ENCODE peak calls at places on chromosomes 12 and 14, in four cellular contexts. I, C, M and Y are unnamed samples.

GRCh38 chr12:108477055-108477880 is 37.8 kb upstream of the FICD start:
- DNase-seq in I (no peak), C (no peak), M (no peak), Y (no peak)

GRCh38 chr12:85029456-85029855 is 6.6 kb downstream of the TSPAN19 start:
- DNase-seq in I (no peak), C (no peak), M (no peak), Y (no peak)

GRCh38 chr12:39912211-39912980 is 193.5 kb downstream of the SLC2A13 start:
- DNase-seq in I (peak; percentile 96), C (peak; percentile 34), M (peak; percentile 3), Y (no peak)

GRCh38 chr14:94171208-94171607 is 2.9 kb upstream of the PPP4R4 start:
- DNase-seq in I (no peak), C (no peak), M (no peak), Y (no peak)

GRCh38 chr12:118357327-118358007 is 15.2 kb downstream of the TAOK3 start:
- DNase-seq in I (no peak), C (no peak), M (no peak), Y (no peak)

GRCh38 chr12:1825382-1826102 is 5.2 kb downstream of the LRTM2 start:
- DNase-seq in I (no peak), C (no peak), M (no peak), Y (no peak)

GRCh38 chr12:32126720-32127119 is 20.1 kb downstream of the BICD1 start:
- DNase-seq in I (no peak), C (no peak), M (no peak), Y (no peak)

GRCh38 chr12:81450920-81451739 is 308.0 kb downstream of the PPFIA2 start:
- DNase-seq in I (peak; percentile 29), C (no peak), M (peak; percentile 47), Y (no peak)

GRCh38 chr14:87944987-87945604 is 47.9 kb downstream of the GALC start:
- DNase-seq in I (no peak), C (no peak), M (no peak), Y (no peak)

GRCh38 chr14:61153436-61153835 is 127.7 kb downstream of the TMEM30B start:
- DNase-seq in I (no peak), C (no peak), M (no peak), Y (no peak)

GRCh38 chr14:33484264-33484663 is 466.6 kb downstream of the EGLN3 start:
- DNase-seq in I (no peak), C (no peak), M (no peak), Y (no peak)

GRCh38 chr14:70416322-70416716 is 571 bp downstream of the SYNJ2BP start:
- DNase-seq in I (no peak), C (no peak), M (no peak), Y (no peak)

GRCh38 chr14:32933623-32933942 is 5.1 kb upstream of the NPAS3 start:
- DNase-seq in I (no peak), C (no peak), M (no peak), Y (no peak)

GRCh38 chr12:2084553-2085296 is 31.9 kb downstream of the CACNA1C start:
- DNase-seq in I (no peak), C (peak; percentile 76), M (no peak), Y (no peak)

GRCh38 chr14:51540364-51540763 is 111.3 kb upstream of the FRMD6 start:
- DNase-seq in I (no peak), C (no peak), M (no peak), Y (no peak)

GRCh38 chr12:3976351-3976938 is 103.2 kb upstream of the PARP11 start:
- DNase-seq in I (no peak), C (no peak), M (no peak), Y (no peak)

GRCh38 chr12:82691513-82691912 is 4.8 kb downstream of the TMTC2 start:
- DNase-seq in I (no peak), C (no peak), M (no peak), Y (no peak)

GRCh38 chr12:13534242-13534641 is 337.7 kb downstream of the EMP1 start:
- DNase-seq in I (no peak), C (no peak), M (no peak), Y (no peak)

GRCh38 chr14:104591506-104592291 is 12.1 kb downstream of the C14orf180 start:
- DNase-seq in I (no peak), C (peak; percentile 24), M (no peak), Y (no peak)

GRCh38 chr12:80033457-80033856 is 65.9 kb upstream of the OTOGL start:
- DNase-seq in I (no peak), C (no peak), M (no peak), Y (no peak)

GRCh38 chr12:24778486-24779304 is 170.2 kb downstream of the BCAT1 start:
- DNase-seq in I (no peak), C (no peak), M (no peak), Y (no peak)

GRCh38 chr12:79415754-79416435 is 274.9 kb downstream of the PAWR start:
- DNase-seq in I (peak; percentile 52), C (no peak), M (peak; percentile 37), Y (no peak)

GRCh38 chr12:70733385-70733784 is 96.2 kb upstream of the PTPRB start:
- DNase-seq in I (peak; percentile 29), C (no peak), M (no peak), Y (no peak)

GRCh38 chr12:133105620-133106019 is 24.5 kb downstream of the ZNF891 start:
- DNase-seq in I (no peak), C (no peak), M (no peak), Y (no peak)

GRCh38 chr14:22882529-22883190 is 362 bp upstream of the REM2 start:
- DNase-seq in I (peak; percentile 44), C (no peak), M (peak; percentile 41), Y (no peak)

GRCh38 chr12:116384629-116385485 is 107.4 kb upstream of the MED13L start:
- DNase-seq in I (no peak), C (peak; percentile 40), M (no peak), Y (no peak)

GRCh38 chr14:59085207-59085739 is 103.2 kb upstream of the DAAM1 start:
- DNase-seq in I (no peak), C (no peak), M (no peak), Y (no peak)

GRCh38 chr12:54195080-54195479 is 6.3 kb upstream of the SMUG1 start:
- DNase-seq in I (no peak), C (no peak), M (no peak), Y (no peak)

GRCh38 chr14:100304825-100305445 is 1.3 kb downstream of the SLC25A29 start:
- DNase-seq in I (peak; percentile 86), C (no peak), M (peak; percentile 97), Y (no peak)

GRCh38 chr12:101050631-101051030 is 159.4 kb downstream of the SLC5A8 start:
- DNase-seq in I (no peak), C (no peak), M (no peak), Y (no peak)

GRCh38 chr14:58884442-58884841 is 246.7 kb downstream of the DACT1 start:
- DNase-seq in I (no peak), C (no peak), M (no peak), Y (no peak)

GRCh38 chr12:113244015-113244983 is 23.0 kb downstream of the TPCN1 start:
- DNase-seq in I (peak; percentile 86), C (peak; percentile 76), M (peak; percentile 94), Y (peak; percentile 76)

GRCh38 chr12:1812650-1813302 is 7.6 kb upstream of the LRTM2 start:
- DNase-seq in I (no peak), C (peak; percentile 51), M (no peak), Y (peak; percentile 90)

GRCh38 chr12:111596985-111597730 is 2.0 kb downstream of the ATXN2 start:
- DNase-seq in I (peak; percentile 53), C (peak; percentile 63), M (peak; percentile 73), Y (peak; percentile 78)

GRCh38 chr14:20723458-20723857 is 22.2 kb upstream of the EDDM3A start:
- DNase-seq in I (no peak), C (no peak), M (no peak), Y (peak; percentile 80)

GRCh38 chr14:20343855-20344205 is 395 bp downstream of the PARP2 start:
- DNase-seq in I (no peak), C (no peak), M (no peak), Y (no peak)

GRCh38 chr14:77544571-77544970 is 46.0 kb upstream of the ISM2 start:
- DNase-seq in I (no peak), C (no peak), M (no peak), Y (no peak)

DNA sequence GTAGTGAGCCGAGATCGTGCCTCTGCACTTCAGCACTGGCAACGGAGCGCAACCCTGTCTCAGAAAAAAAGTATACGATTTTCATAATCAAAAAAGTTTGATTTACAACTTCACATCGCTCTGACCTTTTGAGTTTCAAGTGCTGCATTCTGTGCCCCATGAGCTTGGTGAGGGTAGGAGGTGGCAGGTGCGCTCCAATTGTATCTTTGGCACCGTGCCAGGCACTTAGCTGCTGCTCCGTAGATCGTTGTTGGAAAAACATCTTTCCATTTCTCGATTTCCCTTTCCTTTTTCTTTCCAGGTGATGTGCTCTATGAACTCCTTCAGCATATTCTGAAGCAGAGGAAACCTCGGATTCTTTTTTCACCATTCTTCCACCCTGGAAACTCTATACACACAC is 203.7 kb downstream of the ETV6 start:
- DNase-seq in I (no peak), C (no peak), M (peak; percentile 72), Y (no peak)
- TF ChIP-seq POLR2A in I (no peak), C (no peak), M (no peak), Y (no peak)

DNA sequence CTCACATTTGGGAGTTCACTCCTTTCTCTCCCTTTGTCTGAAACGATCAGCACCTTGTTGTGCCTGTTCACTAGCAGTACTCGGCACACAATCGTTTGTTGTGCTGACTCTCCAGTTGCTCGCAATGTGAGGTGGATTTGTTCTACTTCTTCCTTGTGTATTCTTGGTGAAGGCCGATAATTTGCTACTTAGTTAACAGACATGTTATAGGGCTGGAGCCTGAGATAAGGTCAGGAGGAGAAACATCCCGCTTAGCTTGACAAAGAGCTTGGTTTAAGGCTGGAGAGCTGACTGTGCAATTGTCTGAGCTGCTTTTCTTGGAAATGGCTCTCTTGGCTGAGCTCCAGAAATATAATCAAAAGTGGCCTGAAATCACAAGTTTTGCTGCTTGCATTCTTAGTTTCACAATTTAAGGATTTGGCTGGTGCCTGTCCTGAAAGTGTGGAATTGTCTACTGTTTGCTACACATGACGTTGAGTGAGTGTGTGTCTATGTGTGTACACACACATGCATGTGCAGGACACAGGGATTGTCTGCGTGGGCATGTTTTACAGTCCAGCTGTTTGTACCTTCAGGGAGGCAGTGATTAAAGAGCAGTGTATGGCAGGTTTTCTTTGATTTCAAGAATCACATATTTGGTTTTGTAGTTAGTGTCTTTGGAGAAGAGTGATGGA is 77.7 kb downstream of the ARF6 start:
- DNase-seq in I (no peak), C (no peak), M (peak; percentile 18), Y (no peak)
- TF ChIP-seq POLR2A in I (no peak), C (no peak), M (no peak), Y (no peak)

DNA sequence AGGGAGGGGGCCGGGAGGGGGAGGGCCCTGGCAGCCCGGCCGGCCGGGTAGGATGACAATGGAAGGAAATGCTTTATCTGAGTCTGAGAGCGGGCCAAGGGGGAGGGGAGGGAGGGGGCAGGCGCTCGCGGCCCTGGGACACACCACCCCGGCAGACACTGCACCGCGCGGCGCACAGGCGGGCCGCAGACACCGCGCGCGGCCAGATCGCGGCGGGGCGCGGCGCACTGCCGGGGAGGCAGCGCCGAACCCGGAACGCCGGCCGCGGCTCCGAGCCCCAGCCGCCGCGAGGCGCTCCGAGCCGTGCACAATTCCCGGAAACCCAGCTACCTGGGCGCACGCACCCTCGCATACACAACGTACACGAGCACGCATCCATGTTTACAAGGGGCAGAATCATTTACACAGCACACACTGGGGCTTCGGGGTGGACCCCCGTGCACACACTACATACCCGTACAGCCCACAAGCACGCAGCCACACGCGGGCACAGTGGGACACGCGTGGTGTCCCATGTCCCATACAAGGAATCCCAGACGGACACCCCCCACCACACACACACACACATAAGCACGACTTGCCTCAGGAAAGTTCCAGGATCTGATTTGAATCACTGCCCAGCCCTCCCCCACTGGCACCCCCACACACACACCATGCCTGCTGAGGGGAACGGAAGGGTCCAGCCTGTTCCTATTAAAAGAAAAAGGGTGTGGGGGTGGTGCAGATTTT is at the start of gene HDAC7:
- DNase-seq in I (peak; percentile 84), C (peak; percentile 94), M (peak; percentile 85), Y (peak; percentile 95)
- TF ChIP-seq POLR2A in I (peak; percentile 37), C (no peak), M (peak; percentile 81), Y (no peak)

GRCh38 chr14:92121670-92122350 is at the start of the genes CPSF2 and NDUFB1:
- DNase-seq in I (peak; percentile 81), C (peak; percentile 88), M (peak; percentile 79), Y (peak; percentile 96)
- TF ChIP-seq POLR2A in I (peak; percentile 63), C (no peak), M (peak; percentile 89), Y (peak; percentile 7)